ENCODE peak calls at places on chromosomes 1 and 21, in seven cellular contexts. One of them, this sample, is unnamed.
A peak's percentile ranks its signal among the peaks of the same experiment; 100 is the strongest.

GRCh38 chr1:94160811-94161210 is 39.9 kb upstream of the ABCA4 start:
- DNase-seq in SK-MEL-5: peak; percentile 20
- DNase-seq in SJSA1: no peak
- DNase-seq in activated CD4-positive, alpha-beta T cell treated with anti-CD3 and anti-CD28 coated beads, Interleukin-2, amount 10 ng/mL, durations not matched to agents 7 days and 5 days: no peak
- DNase-seq in ELR: peak; percentile 74
- DNase-seq in hypothalamus: no peak
- DNase-seq in Peyer's patch: no peak
- DNase-seq in this sample: no peak

GRCh38 chr1:911875-912739 is 11.6 kb upstream of the SAMD11 start:
- DNase-seq in activated CD4-positive, alpha-beta T cell treated with anti-CD3 and anti-CD28 coated beads, Interleukin-2, amount 10 ng/mL, durations not matched to agents 7 days and 5 days: no peak
- DNase-seq in ELR: no peak
- DNase-seq in SK-MEL-5: no peak
- DNase-seq in hypothalamus: no peak
- DNase-seq in SJSA1: peak; percentile 22
- DNase-seq in Peyer's patch: peak; percentile 41
- DNase-seq in this sample: no peak

GRCh38 chr1:225201447-225201846 is 226.4 kb downstream of the LBR start:
- DNase-seq in SJSA1: no peak
- DNase-seq in activated CD4-positive, alpha-beta T cell treated with anti-CD3 and anti-CD28 coated beads, Interleukin-2, amount 10 ng/mL, durations not matched to agents 7 days and 5 days: no peak
- DNase-seq in SK-MEL-5: no peak
- DNase-seq in Peyer's patch: no peak
- DNase-seq in ELR: no peak
- DNase-seq in hypothalamus: no peak
- DNase-seq in this sample: no peak

GRCh38 chr1:54604572-54605370 is 18.6 kb downstream of the FAM151A start:
- DNase-seq in hypothalamus: no peak
- DNase-seq in SK-MEL-5: no peak
- DNase-seq in activated CD4-positive, alpha-beta T cell treated with anti-CD3 and anti-CD28 coated beads, Interleukin-2, amount 10 ng/mL, durations not matched to agents 7 days and 5 days: peak; percentile 49
- DNase-seq in ELR: no peak
- DNase-seq in Peyer's patch: no peak
- DNase-seq in SJSA1: no peak
- DNase-seq in this sample: no peak

GRCh38 chr1:34057347-34057746 is 107.7 kb downstream of the CSMD2 start:
- DNase-seq in activated CD4-positive, alpha-beta T cell treated with anti-CD3 and anti-CD28 coated beads, Interleukin-2, amount 10 ng/mL, durations not matched to agents 7 days and 5 days: no peak
- DNase-seq in SJSA1: no peak
- DNase-seq in ELR: no peak
- DNase-seq in Peyer's patch: no peak
- DNase-seq in hypothalamus: no peak
- DNase-seq in SK-MEL-5: no peak
- DNase-seq in this sample: no peak

GRCh38 chr21:41141031-41141457 is 26.9 kb upstream of the BACE2 start:
- DNase-seq in SK-MEL-5: no peak
- DNase-seq in hypothalamus: no peak
- DNase-seq in ELR: peak; percentile 2
- DNase-seq in SJSA1: no peak
- DNase-seq in Peyer's patch: no peak
- DNase-seq in activated CD4-positive, alpha-beta T cell treated with anti-CD3 and anti-CD28 coated beads, Interleukin-2, amount 10 ng/mL, durations not matched to agents 7 days and 5 days: no peak
- DNase-seq in this sample: no peak

GRCh38 chr1:31627301-31627929 is 9.9 kb downstream of the HCRTR1 start:
- DNase-seq in Peyer's patch: no peak
- DNase-seq in SK-MEL-5: no peak
- DNase-seq in SJSA1: no peak
- DNase-seq in ELR: no peak
- DNase-seq in activated CD4-positive, alpha-beta T cell treated with anti-CD3 and anti-CD28 coated beads, Interleukin-2, amount 10 ng/mL, durations not matched to agents 7 days and 5 days: no peak
- DNase-seq in hypothalamus: no peak
- DNase-seq in this sample: no peak

GRCh38 chr1:26275580-26276431 is 4.1 kb upstream of the SH3BGRL3 start:
- DNase-seq in Peyer's patch: peak; percentile 86
- DNase-seq in activated CD4-positive, alpha-beta T cell treated with anti-CD3 and anti-CD28 coated beads, Interleukin-2, amount 10 ng/mL, durations not matched to agents 7 days and 5 days: peak; percentile 86
- DNase-seq in SK-MEL-5: peak; percentile 93
- DNase-seq in hypothalamus: peak; percentile 52
- DNase-seq in ELR: peak; percentile 94
- DNase-seq in SJSA1: peak; percentile 78
- DNase-seq in this sample: peak; percentile 95

GRCh38 chr1:180610556-180611015 is 21.2 kb upstream of the XPR1 start:
- DNase-seq in SK-MEL-5: no peak
- DNase-seq in SJSA1: no peak
- DNase-seq in activated CD4-positive, alpha-beta T cell treated with anti-CD3 and anti-CD28 coated beads, Interleukin-2, amount 10 ng/mL, durations not matched to agents 7 days and 5 days: no peak
- DNase-seq in ELR: no peak
- DNase-seq in Peyer's patch: no peak
- DNase-seq in hypothalamus: no peak
- DNase-seq in this sample: no peak

GRCh38 chr1:226485192-226485591 is 63.4 kb upstream of the STUM start:
- DNase-seq in SK-MEL-5: no peak
- DNase-seq in hypothalamus: no peak
- DNase-seq in ELR: no peak
- DNase-seq in SJSA1: no peak
- DNase-seq in Peyer's patch: no peak
- DNase-seq in activated CD4-positive, alpha-beta T cell treated with anti-CD3 and anti-CD28 coated beads, Interleukin-2, amount 10 ng/mL, durations not matched to agents 7 days and 5 days: no peak
- DNase-seq in this sample: no peak

GRCh38 chr1:94773931-94774422 is 46.2 kb upstream of the SLC44A3 start:
- DNase-seq in SK-MEL-5: no peak
- DNase-seq in SJSA1: no peak
- DNase-seq in activated CD4-positive, alpha-beta T cell treated with anti-CD3 and anti-CD28 coated beads, Interleukin-2, amount 10 ng/mL, durations not matched to agents 7 days and 5 days: no peak
- DNase-seq in hypothalamus: no peak
- DNase-seq in Peyer's patch: no peak
- DNase-seq in ELR: peak; percentile 81
- DNase-seq in this sample: peak; percentile 91

GRCh38 chr1:61253059-61253735 is 170.8 kb downstream of the NFIA start:
- DNase-seq in activated CD4-positive, alpha-beta T cell treated with anti-CD3 and anti-CD28 coated beads, Interleukin-2, amount 10 ng/mL, durations not matched to agents 7 days and 5 days: no peak
- DNase-seq in hypothalamus: peak; percentile 15
- DNase-seq in Peyer's patch: peak; percentile 57
- DNase-seq in ELR: no peak
- DNase-seq in SK-MEL-5: peak; percentile 36
- DNase-seq in SJSA1: no peak
- DNase-seq in this sample: peak; percentile 95

GRCh38 chr1:118100686-118101300 is 84.2 kb downstream of the SPAG17 start:
- DNase-seq in activated CD4-positive, alpha-beta T cell treated with anti-CD3 and anti-CD28 coated beads, Interleukin-2, amount 10 ng/mL, durations not matched to agents 7 days and 5 days: no peak
- DNase-seq in SK-MEL-5: no peak
- DNase-seq in Peyer's patch: no peak
- DNase-seq in SJSA1: no peak
- DNase-seq in hypothalamus: no peak
- DNase-seq in ELR: no peak
- DNase-seq in this sample: no peak

GRCh38 chr1:182952677-182953444 is at the start of gene SHCBP1L:
- DNase-seq in ELR: no peak
- DNase-seq in activated CD4-positive, alpha-beta T cell treated with anti-CD3 and anti-CD28 coated beads, Interleukin-2, amount 10 ng/mL, durations not matched to agents 7 days and 5 days: no peak
- DNase-seq in hypothalamus: no peak
- DNase-seq in SJSA1: no peak
- DNase-seq in SK-MEL-5: no peak
- DNase-seq in Peyer's patch: no peak
- DNase-seq in this sample: no peak

GRCh38 chr1:67126111-67126746 is 8.5 kb downstream of the C1orf141 start:
- DNase-seq in SK-MEL-5: peak; percentile 24
- DNase-seq in ELR: peak; percentile 30
- DNase-seq in SJSA1: no peak
- DNase-seq in hypothalamus: no peak
- DNase-seq in activated CD4-positive, alpha-beta T cell treated with anti-CD3 and anti-CD28 coated beads, Interleukin-2, amount 10 ng/mL, durations not matched to agents 7 days and 5 days: no peak
- DNase-seq in Peyer's patch: no peak
- DNase-seq in this sample: no peak

GRCh38 chr1:11792106-11792505 is 13.7 kb downstream of the MTHFR start:
- DNase-seq in hypothalamus: no peak
- DNase-seq in Peyer's patch: no peak
- DNase-seq in activated CD4-positive, alpha-beta T cell treated with anti-CD3 and anti-CD28 coated beads, Interleukin-2, amount 10 ng/mL, durations not matched to agents 7 days and 5 days: no peak
- DNase-seq in SK-MEL-5: no peak
- DNase-seq in SJSA1: no peak
- DNase-seq in ELR: no peak
- DNase-seq in this sample: no peak

GRCh38 chr1:54037476-54037875 is 15.5 kb downstream of the TMEM59 start:
- DNase-seq in ELR: no peak
- DNase-seq in SK-MEL-5: no peak
- DNase-seq in Peyer's patch: no peak
- DNase-seq in activated CD4-positive, alpha-beta T cell treated with anti-CD3 and anti-CD28 coated beads, Interleukin-2, amount 10 ng/mL, durations not matched to agents 7 days and 5 days: no peak
- DNase-seq in hypothalamus: no peak
- DNase-seq in SJSA1: no peak
- DNase-seq in this sample: no peak

GRCh38 chr1:39098569-39099250 is 72.6 kb downstream of the NDUFS5 start:
- DNase-seq in ELR: peak; percentile 96
- DNase-seq in SJSA1: peak; percentile 93
- DNase-seq in Peyer's patch: peak; percentile 52
- DNase-seq in hypothalamus: peak; percentile 61
- DNase-seq in activated CD4-positive, alpha-beta T cell treated with anti-CD3 and anti-CD28 coated beads, Interleukin-2, amount 10 ng/mL, durations not matched to agents 7 days and 5 days: peak; percentile 76
- DNase-seq in SK-MEL-5: peak; percentile 88
- DNase-seq in this sample: no peak

GRCh38 chr1:47837866-47838561 is 159.2 kb downstream of the TRABD2B start:
- DNase-seq in ELR: no peak
- DNase-seq in Peyer's patch: peak; percentile 63
- DNase-seq in hypothalamus: no peak
- DNase-seq in activated CD4-positive, alpha-beta T cell treated with anti-CD3 and anti-CD28 coated beads, Interleukin-2, amount 10 ng/mL, durations not matched to agents 7 days and 5 days: no peak
- DNase-seq in SJSA1: no peak
- DNase-seq in SK-MEL-5: no peak
- DNase-seq in this sample: no peak

GRCh38 chr1:27634166-27634981 is 611 bp downstream of the FGR start:
- DNase-seq in Peyer's patch: no peak
- DNase-seq in hypothalamus: no peak
- DNase-seq in ELR: peak; percentile 37
- DNase-seq in activated CD4-positive, alpha-beta T cell treated with anti-CD3 and anti-CD28 coated beads, Interleukin-2, amount 10 ng/mL, durations not matched to agents 7 days and 5 days: peak; percentile 33
- DNase-seq in SK-MEL-5: no peak
- DNase-seq in SJSA1: no peak
- DNase-seq in this sample: no peak

GRCh38 chr1:11058595-11059165 is 1.1 kb downstream of the SRM start:
- DNase-seq in hypothalamus: no peak
- DNase-seq in activated CD4-positive, alpha-beta T cell treated with anti-CD3 and anti-CD28 coated beads, Interleukin-2, amount 10 ng/mL, durations not matched to agents 7 days and 5 days: no peak
- DNase-seq in Peyer's patch: no peak
- DNase-seq in SK-MEL-5: no peak
- DNase-seq in SJSA1: no peak
- DNase-seq in ELR: no peak
- DNase-seq in this sample: no peak

GRCh38 chr21:20308586-20308985 is 689.6 kb upstream of the NCAM2 start:
- DNase-seq in ELR: no peak
- DNase-seq in SJSA1: no peak
- DNase-seq in activated CD4-positive, alpha-beta T cell treated with anti-CD3 and anti-CD28 coated beads, Interleukin-2, amount 10 ng/mL, durations not matched to agents 7 days and 5 days: no peak
- DNase-seq in Peyer's patch: no peak
- DNase-seq in hypothalamus: no peak
- DNase-seq in SK-MEL-5: no peak
- DNase-seq in this sample: no peak

GRCh38 chr1:35316264-35316663 is 47.8 kb downstream of the ZMYM4 start:
- DNase-seq in SJSA1: no peak
- DNase-seq in SK-MEL-5: no peak
- DNase-seq in ELR: no peak
- DNase-seq in Peyer's patch: no peak
- DNase-seq in activated CD4-positive, alpha-beta T cell treated with anti-CD3 and anti-CD28 coated beads, Interleukin-2, amount 10 ng/mL, durations not matched to agents 7 days and 5 days: no peak
- DNase-seq in hypothalamus: no peak
- DNase-seq in this sample: no peak

GRCh38 chr1:37002898-37003297 is 31.4 kb downstream of the GRIK3 start:
- DNase-seq in activated CD4-positive, alpha-beta T cell treated with anti-CD3 and anti-CD28 coated beads, Interleukin-2, amount 10 ng/mL, durations not matched to agents 7 days and 5 days: no peak
- DNase-seq in ELR: no peak
- DNase-seq in SK-MEL-5: peak; percentile 29
- DNase-seq in hypothalamus: no peak
- DNase-seq in SJSA1: no peak
- DNase-seq in Peyer's patch: no peak
- DNase-seq in this sample: no peak

GRCh38 chr1:114328505-114328904 is 174.8 kb upstream of the SYT6 start:
- DNase-seq in SJSA1: no peak
- DNase-seq in Peyer's patch: no peak
- DNase-seq in ELR: no peak
- DNase-seq in SK-MEL-5: no peak
- DNase-seq in hypothalamus: no peak
- DNase-seq in activated CD4-positive, alpha-beta T cell treated with anti-CD3 and anti-CD28 coated beads, Interleukin-2, amount 10 ng/mL, durations not matched to agents 7 days and 5 days: no peak
- DNase-seq in this sample: peak; percentile 79

GRCh38 chr1:8497196-8497878 is 179.4 kb downstream of the SLC45A1 start:
- DNase-seq in Peyer's patch: no peak
- DNase-seq in SJSA1: no peak
- DNase-seq in activated CD4-positive, alpha-beta T cell treated with anti-CD3 and anti-CD28 coated beads, Interleukin-2, amount 10 ng/mL, durations not matched to agents 7 days and 5 days: no peak
- DNase-seq in ELR: peak; percentile 52
- DNase-seq in hypothalamus: no peak
- DNase-seq in SK-MEL-5: no peak
- DNase-seq in this sample: no peak

GRCh38 chr1:109787211-109787844 is 23.6 kb upstream of the EPS8L3 start:
- DNase-seq in Peyer's patch: peak; percentile 51
- DNase-seq in activated CD4-positive, alpha-beta T cell treated with anti-CD3 and anti-CD28 coated beads, Interleukin-2, amount 10 ng/mL, durations not matched to agents 7 days and 5 days: no peak
- DNase-seq in hypothalamus: no peak
- DNase-seq in SJSA1: peak; percentile 50
- DNase-seq in SK-MEL-5: no peak
- DNase-seq in ELR: peak; percentile 58
- DNase-seq in this sample: no peak

GRCh38 chr1:241485554-241485992 is 34.0 kb downstream of the FH start:
- DNase-seq in SJSA1: no peak
- DNase-seq in hypothalamus: no peak
- DNase-seq in SK-MEL-5: peak; percentile 43
- DNase-seq in Peyer's patch: no peak
- DNase-seq in ELR: peak; percentile 62
- DNase-seq in activated CD4-positive, alpha-beta T cell treated with anti-CD3 and anti-CD28 coated beads, Interleukin-2, amount 10 ng/mL, durations not matched to agents 7 days and 5 days: no peak
- DNase-seq in this sample: no peak

GRCh38 chr1:98331232-98331631 is 330.3 kb upstream of the SNX7 start:
- DNase-seq in activated CD4-positive, alpha-beta T cell treated with anti-CD3 and anti-CD28 coated beads, Interleukin-2, amount 10 ng/mL, durations not matched to agents 7 days and 5 days: no peak
- DNase-seq in SJSA1: no peak
- DNase-seq in ELR: peak; percentile 94
- DNase-seq in SK-MEL-5: no peak
- DNase-seq in hypothalamus: no peak
- DNase-seq in Peyer's patch: no peak
- DNase-seq in this sample: no peak

GRCh38 chr1:30478288-30478687 is 245.1 kb downstream of the MATN1 start:
- DNase-seq in hypothalamus: no peak
- DNase-seq in activated CD4-positive, alpha-beta T cell treated with anti-CD3 and anti-CD28 coated beads, Interleukin-2, amount 10 ng/mL, durations not matched to agents 7 days and 5 days: no peak
- DNase-seq in SK-MEL-5: no peak
- DNase-seq in ELR: no peak
- DNase-seq in Peyer's patch: peak; percentile 27
- DNase-seq in SJSA1: peak; percentile 34
- DNase-seq in this sample: no peak

GRCh38 chr1:86362807-86363206 is 33.3 kb downstream of the ODF2L start:
- DNase-seq in ELR: no peak
- DNase-seq in SK-MEL-5: no peak
- DNase-seq in Peyer's patch: no peak
- DNase-seq in activated CD4-positive, alpha-beta T cell treated with anti-CD3 and anti-CD28 coated beads, Interleukin-2, amount 10 ng/mL, durations not matched to agents 7 days and 5 days: no peak
- DNase-seq in SJSA1: no peak
- DNase-seq in hypothalamus: no peak
- DNase-seq in this sample: no peak

GRCh38 chr1:75338974-75339483 is 204.8 kb downstream of the LHX8 start:
- DNase-seq in SK-MEL-5: no peak
- DNase-seq in activated CD4-positive, alpha-beta T cell treated with anti-CD3 and anti-CD28 coated beads, Interleukin-2, amount 10 ng/mL, durations not matched to agents 7 days and 5 days: no peak
- DNase-seq in Peyer's patch: no peak
- DNase-seq in hypothalamus: no peak
- DNase-seq in SJSA1: no peak
- DNase-seq in ELR: no peak
- DNase-seq in this sample: no peak

GRCh38 chr1:22143065-22143514 is at the start of gene WNT4:
- DNase-seq in Peyer's patch: peak; percentile 68
- DNase-seq in activated CD4-positive, alpha-beta T cell treated with anti-CD3 and anti-CD28 coated beads, Interleukin-2, amount 10 ng/mL, durations not matched to agents 7 days and 5 days: no peak
- DNase-seq in ELR: peak; percentile 37
- DNase-seq in SK-MEL-5: peak; percentile 30
- DNase-seq in hypothalamus: no peak
- DNase-seq in SJSA1: no peak
- DNase-seq in this sample: no peak

GRCh38 chr1:155320661-155321576 is at the start of gene RUSC1:
- DNase-seq in Peyer's patch: peak; percentile 90
- DNase-seq in activated CD4-positive, alpha-beta T cell treated with anti-CD3 and anti-CD28 coated beads, Interleukin-2, amount 10 ng/mL, durations not matched to agents 7 days and 5 days: peak; percentile 86
- DNase-seq in SK-MEL-5: no peak
- DNase-seq in hypothalamus: peak; percentile 53
- DNase-seq in SJSA1: no peak
- DNase-seq in ELR: peak; percentile 55
- DNase-seq in this sample: no peak

GRCh38 chr1:212962509-212962908 is 12.2 kb downstream of the VASH2 start:
- DNase-seq in Peyer's patch: no peak
- DNase-seq in SK-MEL-5: no peak
- DNase-seq in activated CD4-positive, alpha-beta T cell treated with anti-CD3 and anti-CD28 coated beads, Interleukin-2, amount 10 ng/mL, durations not matched to agents 7 days and 5 days: no peak
- DNase-seq in SJSA1: no peak
- DNase-seq in ELR: no peak
- DNase-seq in hypothalamus: no peak
- DNase-seq in this sample: no peak

This sample was measured in esophagus muscularis mucosa.